ENCODE peak calls at places on chromosome 1, in ten cellular contexts. One of them, this sample, is unnamed.

GRCh38 chr1:231748744-231749143 is 122.2 kb downstream of the DISC1 start:
- DNase-seq in SJSA1: no peak
- DNase-seq in OCI-LY7: no peak
- DNase-seq in ovary: no peak
- DNase-seq in mesenchymal stem cell: peak; percentile 9
- DNase-seq in H7: no peak
- DNase-seq in astrocyte of the spinal cord: no peak
- DNase-seq in neuronal stem cell: no peak
- DNase-seq in mucosa of descending colon: peak; percentile 34
- DNase-seq in brain microvascular endothelial cell: no peak
- DNase-seq in this sample: peak; percentile 35

GRCh38 chr1:31750858-31751638 is 13.1 kb downstream of the ADGRB2 start:
- DNase-seq in SJSA1: no peak
- DNase-seq in OCI-LY7: peak; percentile 57
- DNase-seq in ovary: no peak
- DNase-seq in mesenchymal stem cell: peak; percentile 69
- DNase-seq in H7: no peak
- DNase-seq in astrocyte of the spinal cord: peak; percentile 66
- DNase-seq in neuronal stem cell: no peak
- DNase-seq in mucosa of descending colon: no peak
- DNase-seq in brain microvascular endothelial cell: peak; percentile 44
- DNase-seq in this sample: no peak

GRCh38 chr1:7869136-7869905 is 16.5 kb upstream of the UTS2 start:
- DNase-seq in SJSA1: no peak
- DNase-seq in OCI-LY7: no peak
- DNase-seq in ovary: no peak
- DNase-seq in mesenchymal stem cell: no peak
- DNase-seq in H7: no peak
- DNase-seq in astrocyte of the spinal cord: peak; percentile 3
- DNase-seq in neuronal stem cell: no peak
- DNase-seq in mucosa of descending colon: no peak
- DNase-seq in brain microvascular endothelial cell: no peak
- DNase-seq in this sample: no peak

GRCh38 chr1:8818325-8818775 is 910 bp upstream of the RERE start:
- DNase-seq in SJSA1: peak; percentile 81
- DNase-seq in OCI-LY7: no peak
- DNase-seq in ovary: no peak
- DNase-seq in mesenchymal stem cell: peak; percentile 85
- DNase-seq in H7: no peak
- DNase-seq in astrocyte of the spinal cord: peak; percentile 81
- DNase-seq in neuronal stem cell: no peak
- DNase-seq in mucosa of descending colon: peak; percentile 59
- DNase-seq in brain microvascular endothelial cell: peak; percentile 88
- DNase-seq in this sample: peak; percentile 63

GRCh38 chr1:209045326-209046057 is 538.0 kb upstream of the CAMK1G start:
- DNase-seq in SJSA1: no peak
- DNase-seq in OCI-LY7: no peak
- DNase-seq in ovary: no peak
- DNase-seq in mesenchymal stem cell: no peak
- DNase-seq in H7: no peak
- DNase-seq in astrocyte of the spinal cord: peak; percentile 31
- DNase-seq in neuronal stem cell: no peak
- DNase-seq in mucosa of descending colon: no peak
- DNase-seq in brain microvascular endothelial cell: no peak
- DNase-seq in this sample: no peak

GRCh38 chr1:47577310-47578025 is 139.6 kb downstream of the FOXD2 start:
- DNase-seq in SJSA1: no peak
- DNase-seq in OCI-LY7: no peak
- DNase-seq in ovary: no peak
- DNase-seq in mesenchymal stem cell: no peak
- DNase-seq in H7: no peak
- DNase-seq in astrocyte of the spinal cord: no peak
- DNase-seq in neuronal stem cell: no peak
- DNase-seq in mucosa of descending colon: no peak
- DNase-seq in brain microvascular endothelial cell: no peak
- DNase-seq in this sample: no peak

GRCh38 chr1:147640553-147641165 is 29.7 kb downstream of the ACP6 start:
- DNase-seq in SJSA1: peak; percentile 89
- DNase-seq in OCI-LY7: peak; percentile 81
- DNase-seq in ovary: peak; percentile 35
- DNase-seq in mesenchymal stem cell: peak; percentile 85
- DNase-seq in H7: peak; percentile 89
- DNase-seq in astrocyte of the spinal cord: peak; percentile 72
- DNase-seq in neuronal stem cell: peak; percentile 72
- DNase-seq in mucosa of descending colon: peak; percentile 83
- DNase-seq in brain microvascular endothelial cell: peak; percentile 72
- DNase-seq in this sample: peak; percentile 88

GRCh38 chr1:69787151-69787550 is 219.4 kb downstream of the LRRC7 start:
- DNase-seq in SJSA1: no peak
- DNase-seq in OCI-LY7: peak; percentile 1
- DNase-seq in ovary: no peak
- DNase-seq in mesenchymal stem cell: no peak
- DNase-seq in H7: no peak
- DNase-seq in astrocyte of the spinal cord: no peak
- DNase-seq in neuronal stem cell: no peak
- DNase-seq in mucosa of descending colon: no peak
- DNase-seq in brain microvascular endothelial cell: no peak
- DNase-seq in this sample: no peak

DNA sequence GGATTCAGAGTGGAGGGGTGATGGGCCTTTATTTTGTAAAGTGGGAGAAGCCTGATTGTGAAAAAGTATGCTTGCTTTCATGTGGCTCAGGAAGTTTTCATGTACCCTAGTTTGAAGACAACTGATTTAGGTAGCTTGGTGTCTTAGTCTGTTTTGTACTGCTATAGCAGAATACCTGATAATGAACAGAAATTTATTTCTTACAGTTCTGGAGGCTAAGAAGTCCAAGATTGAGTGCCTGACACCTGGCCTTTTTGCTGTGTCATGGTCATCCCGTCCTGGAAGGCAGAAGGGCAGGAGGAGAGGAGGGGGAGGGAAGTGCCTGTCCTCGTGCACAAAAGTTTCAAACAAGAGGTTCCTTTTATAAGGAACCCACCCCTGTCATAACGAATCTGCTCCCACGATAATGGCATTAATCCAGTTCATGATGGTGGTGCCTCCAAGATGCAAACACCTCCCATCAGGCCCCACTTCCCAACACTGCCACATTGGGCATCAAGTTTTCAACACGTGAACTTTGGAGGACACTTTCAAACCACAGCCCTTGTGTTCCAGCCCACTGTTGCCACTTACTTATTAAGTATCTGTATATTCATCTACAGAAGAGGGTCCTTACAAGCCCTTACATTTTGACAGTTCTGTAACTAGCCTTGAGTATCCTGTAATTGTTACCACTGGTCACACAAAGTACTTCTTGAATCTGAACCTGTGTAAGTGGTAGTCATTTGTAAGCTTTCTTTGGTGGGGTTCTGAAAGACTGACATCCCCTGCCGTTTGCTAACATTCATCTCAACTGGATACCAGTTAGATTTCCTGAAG is 9.5 kb downstream of the UCK2 start:
- DNase-seq in SJSA1: no peak
- DNase-seq in OCI-LY7: no peak
- DNase-seq in ovary: no peak
- DNase-seq in mesenchymal stem cell: no peak
- DNase-seq in H7: no peak
- DNase-seq in astrocyte of the spinal cord: no peak
- DNase-seq in neuronal stem cell: no peak
- DNase-seq in mucosa of descending colon: no peak
- DNase-seq in brain microvascular endothelial cell: no peak
- DNase-seq in this sample: no peak
- H3K4me3 ChIP-seq in SJSA1: no peak overlapping the region
- H3K4me3 ChIP-seq in OCI-LY7: no peak overlapping the region
- H3K4me3 ChIP-seq in ovary: no peak overlapping the region
- H3K4me3 ChIP-seq in mesenchymal stem cell: no peak overlapping the region
- H3K4me3 ChIP-seq in H7: no peak overlapping the region
- H3K4me3 ChIP-seq in astrocyte of the spinal cord: no peak overlapping the region
- H3K4me3 ChIP-seq in neuronal stem cell: no peak overlapping the region
- H3K4me3 ChIP-seq in mucosa of descending colon: no peak overlapping the region
- H3K4me3 ChIP-seq in brain microvascular endothelial cell: no peak overlapping the region
- H3K4me3 ChIP-seq in this sample: no peak overlapping the region

GRCh38 chr1:153944822-153945117 is 1.7 kb downstream of the DENND4B start:
- DNase-seq in SJSA1: no peak
- DNase-seq in OCI-LY7: no peak
- DNase-seq in ovary: no peak
- DNase-seq in mesenchymal stem cell: no peak
- DNase-seq in H7: no peak
- DNase-seq in astrocyte of the spinal cord: no peak
- DNase-seq in neuronal stem cell: no peak
- DNase-seq in mucosa of descending colon: no peak
- DNase-seq in brain microvascular endothelial cell: no peak
- DNase-seq in this sample: no peak
- H3K4me3 ChIP-seq in SJSA1: no peak overlapping the region
- H3K4me3 ChIP-seq in OCI-LY7: peak overlapping the region; percentile 86
- H3K4me3 ChIP-seq in ovary: no peak overlapping the region
- H3K4me3 ChIP-seq in mesenchymal stem cell: no peak overlapping the region
- H3K4me3 ChIP-seq in H7: no peak overlapping the region
- H3K4me3 ChIP-seq in astrocyte of the spinal cord: no peak overlapping the region
- H3K4me3 ChIP-seq in neuronal stem cell: no peak overlapping the region
- H3K4me3 ChIP-seq in mucosa of descending colon: no peak overlapping the region
- H3K4me3 ChIP-seq in brain microvascular endothelial cell: peak overlapping the region; percentile 79
- H3K4me3 ChIP-seq in this sample: no peak overlapping the region

GRCh38 chr1:201791051-201791774 is 37.7 kb upstream of the IPO9 start:
- DNase-seq in SJSA1: no peak
- DNase-seq in OCI-LY7: peak; percentile 41
- DNase-seq in ovary: no peak
- DNase-seq in mesenchymal stem cell: peak; percentile 77
- DNase-seq in H7: no peak
- DNase-seq in astrocyte of the spinal cord: no peak
- DNase-seq in neuronal stem cell: no peak
- DNase-seq in mucosa of descending colon: peak; percentile 27
- DNase-seq in brain microvascular endothelial cell: no peak
- DNase-seq in this sample: no peak

GRCh38 chr1:201786824-201787223 is 42.1 kb upstream of the IPO9 start:
- DNase-seq in SJSA1: no peak
- DNase-seq in OCI-LY7: no peak
- DNase-seq in ovary: no peak
- DNase-seq in mesenchymal stem cell: no peak
- DNase-seq in H7: no peak
- DNase-seq in astrocyte of the spinal cord: no peak
- DNase-seq in neuronal stem cell: no peak
- DNase-seq in mucosa of descending colon: no peak
- DNase-seq in brain microvascular endothelial cell: no peak
- DNase-seq in this sample: no peak

GRCh38 chr1:201790261-201790660 is 38.7 kb upstream of the IPO9 start:
- DNase-seq in SJSA1: no peak
- DNase-seq in OCI-LY7: no peak
- DNase-seq in ovary: no peak
- DNase-seq in mesenchymal stem cell: peak; percentile 71
- DNase-seq in H7: no peak
- DNase-seq in astrocyte of the spinal cord: peak; percentile 61
- DNase-seq in neuronal stem cell: no peak
- DNase-seq in mucosa of descending colon: no peak
- DNase-seq in brain microvascular endothelial cell: peak; percentile 59
- DNase-seq in this sample: no peak

GRCh38 chr1:201788296-201788695 is 40.7 kb upstream of the IPO9 start:
- DNase-seq in SJSA1: no peak
- DNase-seq in OCI-LY7: no peak
- DNase-seq in ovary: no peak
- DNase-seq in mesenchymal stem cell: no peak
- DNase-seq in H7: no peak
- DNase-seq in astrocyte of the spinal cord: no peak
- DNase-seq in neuronal stem cell: no peak
- DNase-seq in mucosa of descending colon: no peak
- DNase-seq in brain microvascular endothelial cell: no peak
- DNase-seq in this sample: no peak

GRCh38 chr1:201789245-201789644 is 39.7 kb upstream of the IPO9 start:
- DNase-seq in SJSA1: no peak
- DNase-seq in OCI-LY7: no peak
- DNase-seq in ovary: no peak
- DNase-seq in mesenchymal stem cell: no peak
- DNase-seq in H7: no peak
- DNase-seq in astrocyte of the spinal cord: no peak
- DNase-seq in neuronal stem cell: no peak
- DNase-seq in mucosa of descending colon: no peak
- DNase-seq in brain microvascular endothelial cell: no peak
- DNase-seq in this sample: no peak
- H3K4me3 ChIP-seq in SJSA1: no peak overlapping the region
- H3K4me3 ChIP-seq in OCI-LY7: no peak overlapping the region
- H3K4me3 ChIP-seq in ovary: no peak overlapping the region
- H3K4me3 ChIP-seq in mesenchymal stem cell: no peak overlapping the region
- H3K4me3 ChIP-seq in H7: no peak overlapping the region
- H3K4me3 ChIP-seq in astrocyte of the spinal cord: no peak overlapping the region
- H3K4me3 ChIP-seq in neuronal stem cell: no peak overlapping the region
- H3K4me3 ChIP-seq in mucosa of descending colon: no peak overlapping the region
- H3K4me3 ChIP-seq in brain microvascular endothelial cell: no peak overlapping the region
- H3K4me3 ChIP-seq in this sample: no peak overlapping the region

GRCh38 chr1:246394121-246394520 is 113.0 kb downstream of the SMYD3 start:
- DNase-seq in SJSA1: no peak
- DNase-seq in OCI-LY7: no peak
- DNase-seq in ovary: no peak
- DNase-seq in mesenchymal stem cell: peak; percentile 22
- DNase-seq in H7: no peak
- DNase-seq in astrocyte of the spinal cord: no peak
- DNase-seq in neuronal stem cell: no peak
- DNase-seq in mucosa of descending colon: no peak
- DNase-seq in brain microvascular endothelial cell: no peak
- DNase-seq in this sample: no peak

GRCh38 chr1:246396322-246396721 is 110.8 kb downstream of the SMYD3 start:
- DNase-seq in SJSA1: no peak
- DNase-seq in OCI-LY7: no peak
- DNase-seq in ovary: no peak
- DNase-seq in mesenchymal stem cell: no peak
- DNase-seq in H7: no peak
- DNase-seq in astrocyte of the spinal cord: no peak
- DNase-seq in neuronal stem cell: no peak
- DNase-seq in mucosa of descending colon: no peak
- DNase-seq in brain microvascular endothelial cell: no peak
- DNase-seq in this sample: no peak

DNA sequence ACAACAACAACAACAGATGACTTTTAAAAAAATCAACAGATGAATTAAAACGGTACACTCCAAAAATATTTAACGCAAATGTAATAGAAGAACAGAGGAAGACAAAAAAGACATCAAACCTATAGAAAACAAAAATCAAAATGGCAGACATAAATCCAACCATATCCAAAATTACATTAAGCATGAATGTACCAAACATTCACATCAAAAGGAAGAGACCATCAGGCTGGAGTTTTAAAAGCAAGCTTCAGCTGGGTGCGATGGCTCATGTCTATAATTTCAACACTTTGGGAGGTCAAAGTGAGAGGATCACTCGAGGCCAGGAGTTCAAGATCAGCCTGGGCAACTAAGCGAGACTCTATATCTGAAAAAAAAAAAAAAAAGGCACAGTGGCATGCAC is 116.2 kb downstream of the SMYD3 start:
- DNase-seq in SJSA1: no peak
- DNase-seq in OCI-LY7: no peak
- DNase-seq in ovary: no peak
- DNase-seq in mesenchymal stem cell: no peak
- DNase-seq in H7: no peak
- DNase-seq in astrocyte of the spinal cord: no peak
- DNase-seq in neuronal stem cell: no peak
- DNase-seq in mucosa of descending colon: no peak
- DNase-seq in brain microvascular endothelial cell: no peak
- DNase-seq in this sample: no peak
- H3K4me3 ChIP-seq in SJSA1: no peak overlapping the region
- H3K4me3 ChIP-seq in OCI-LY7: no peak overlapping the region
- H3K4me3 ChIP-seq in ovary: no peak overlapping the region
- H3K4me3 ChIP-seq in mesenchymal stem cell: no peak overlapping the region
- H3K4me3 ChIP-seq in H7: no peak overlapping the region
- H3K4me3 ChIP-seq in astrocyte of the spinal cord: no peak overlapping the region
- H3K4me3 ChIP-seq in neuronal stem cell: no peak overlapping the region
- H3K4me3 ChIP-seq in mucosa of descending colon: no peak overlapping the region
- H3K4me3 ChIP-seq in brain microvascular endothelial cell: no peak overlapping the region
- H3K4me3 ChIP-seq in this sample: no peak overlapping the region

GRCh38 chr1:204711947-204712701 is 26.6 kb upstream of the LRRN2 start:
- DNase-seq in SJSA1: no peak
- DNase-seq in OCI-LY7: peak; percentile 38
- DNase-seq in ovary: no peak
- DNase-seq in mesenchymal stem cell: no peak
- DNase-seq in H7: no peak
- DNase-seq in astrocyte of the spinal cord: no peak
- DNase-seq in neuronal stem cell: no peak
- DNase-seq in mucosa of descending colon: peak; percentile 72
- DNase-seq in brain microvascular endothelial cell: no peak
- DNase-seq in this sample: peak; percentile 40
- H3K4me3 ChIP-seq in SJSA1: no peak overlapping the region
- H3K4me3 ChIP-seq in OCI-LY7: peak overlapping the region; percentile 11
- H3K4me3 ChIP-seq in ovary: no peak overlapping the region
- H3K4me3 ChIP-seq in mesenchymal stem cell: no peak overlapping the region
- H3K4me3 ChIP-seq in H7: no peak overlapping the region
- H3K4me3 ChIP-seq in astrocyte of the spinal cord: no peak overlapping the region
- H3K4me3 ChIP-seq in neuronal stem cell: no peak overlapping the region
- H3K4me3 ChIP-seq in mucosa of descending colon: no peak overlapping the region
- H3K4me3 ChIP-seq in brain microvascular endothelial cell: no peak overlapping the region
- H3K4me3 ChIP-seq in this sample: no peak overlapping the region

This sample was measured in hepatocyte.